ENCODE peak calls at places on chromosome 11, in six cellular contexts. D, F, L, W, P and H are unnamed samples.

GRCh38 chr11:96033569-96033968 is 109.7 kb upstream of the MTMR2 start:
- DNase-seq in D (no peak), W (no peak), F (no peak), L (no peak), P (no peak), H (no peak)

GRCh38 chr11:110989734-110990133 is 255.8 kb upstream of the POU2AF2 start:
- DNase-seq in P (peak), W (no peak), D (peak), L (no peak), F (peak), H (no peak)

GRCh38 chr11:112722876-112723275 is 238.3 kb upstream of the NCAM1 start:
- DNase-seq in L (no peak), F (no peak), P (no peak), W (no peak), D (no peak), H (no peak)

GRCh38 chr11:96054870-96055705 is 131.2 kb upstream of the MTMR2 start:
- DNase-seq in P (peak), L (peak), W (no peak), F (peak), D (no peak), H (no peak)

GRCh38 chr11:40314327-40314726 is 1145.1 kb downstream of the LRRC4C start:
- DNase-seq in D (no peak), L (no peak), P (peak), W (no peak), F (no peak), H (no peak)

GRCh38 chr11:114091791-114092397 is 32.4 kb downstream of the ZBTB16 start:
- DNase-seq in P (no peak), D (no peak), W (no peak), F (no peak), L (peak), H (peak)

GRCh38 chr11:2730323-2731284 is 30.8 kb upstream of the KCNQ1OT1 start:
- DNase-seq in P (no peak), W (no peak), D (no peak), L (no peak), F (no peak), H (no peak)

GRCh38 chr11:86398106-86398505 is 23.4 kb downstream of the CCDC81 start:
- DNase-seq in L (no peak), P (no peak), D (no peak), W (no peak), F (no peak), H (no peak)

GRCh38 chr11:100918551-100919500 is 210.8 kb downstream of the PGR start:
- DNase-seq in P (peak), W (no peak), D (no peak), L (peak), F (peak), H (no peak)

GRCh38 chr11:117316197-117316961 is at the start of gene BACE1:
- DNase-seq in L (peak), F (peak), P (peak), W (peak), D (peak), H (no peak)

GRCh38 chr11:117623831-117624271 is 173.2 kb downstream of the DSCAML1 start:
- DNase-seq in W (no peak), D (no peak), L (no peak), P (no peak), F (no peak), H (no peak)

GRCh38 chr11:40542821-40543220 is 916.6 kb downstream of the LRRC4C start:
- DNase-seq in D (no peak), F (no peak), P (no peak), W (no peak), L (no peak), H (no peak)

GRCh38 chr11:36362902-36363301 is 66.8 kb downstream of the PRR5L start:
- DNase-seq in L (no peak), W (no peak), D (no peak), F (peak), P (peak), H (no peak)

GRCh38 chr11:31437742-31438435 is 68.2 kb downstream of the DNAJC24 start:
- DNase-seq in W (no peak), P (peak), L (no peak), F (peak), D (peak), H (no peak)

GRCh38 chr11:117877120-117877784 is 794 bp upstream of the FXYD6 start:
- DNase-seq in W (no peak), P (no peak), L (no peak), F (no peak), D (no peak), H (no peak)

GRCh38 chr11:69828971-69829344 is 9.7 kb upstream of the FGF3 start:
- DNase-seq in L (no peak), W (no peak), P (no peak), F (no peak), D (no peak), H (no peak)

GRCh38 chr11:71465054-71465453 is 12.1 kb downstream of the NADSYN1 start:
- DNase-seq in W (no peak), D (no peak), F (no peak), L (no peak), P (no peak), H (no peak)

GRCh38 chr11:12767022-12767421 is 92.8 kb downstream of the TEAD1 start:
- DNase-seq in D (no peak), W (no peak), L (no peak), F (no peak), P (no peak), H (no peak)

GRCh38 chr11:15539645-15540044 is 424.9 kb downstream of the INSC start:
- DNase-seq in L (no peak), W (no peak), D (no peak), P (no peak), F (no peak), H (no peak)

GRCh38 chr11:69356703-69357457 is 62.9 kb downstream of the MYEOV start:
- DNase-seq in W (no peak), P (peak), L (no peak), D (no peak), F (peak), H (no peak)

GRCh38 chr11:131099013-131099412 is 182.7 kb upstream of the SNX19 start:
- DNase-seq in L (no peak), F (no peak), D (no peak), W (no peak), P (no peak), H (no peak)

GRCh38 chr11:119912214-119912613 is 183.2 kb upstream of the NECTIN1 start:
- DNase-seq in D (no peak), P (no peak), F (no peak), W (no peak), L (no peak), H (no peak)

GRCh38 chr11:36421546-36422155 is 88.4 kb downstream of the TRAF6 start:
- DNase-seq in P (peak), W (no peak), L (no peak), F (no peak), D (no peak), H (no peak)

GRCh38 chr11:94597896-94598295 is 30.7 kb downstream of the PIWIL4 start:
- DNase-seq in W (no peak), P (peak), F (no peak), D (no peak), L (peak), H (no peak)

GRCh38 chr11:16297332-16297731 is 59.0 kb downstream of the SOX6 start:
- DNase-seq in W (no peak), F (no peak), P (no peak), L (no peak), D (no peak), H (no peak)

GRCh38 chr11:100151944-100152343 is 535.1 kb upstream of the ARHGAP42 start:
- DNase-seq in P (peak), L (no peak), D (no peak), F (no peak), W (no peak), H (no peak)

GRCh38 chr11:27701262-27702105 is 1.2 kb upstream of the BDNF start:
- DNase-seq in W (no peak), P (peak), F (peak), L (peak), D (peak), H (peak)

GRCh38 chr11:117713676-117714075 is 83.3 kb downstream of the DSCAML1 start:
- DNase-seq in F (no peak), D (no peak), P (no peak), W (no peak), L (no peak), H (peak)

GRCh38 chr11:27349919-27350318 is 13.1 kb downstream of the CCDC34 start:
- DNase-seq in D (no peak), F (no peak), P (no peak), L (no peak), W (no peak), H (no peak)

DNA sequence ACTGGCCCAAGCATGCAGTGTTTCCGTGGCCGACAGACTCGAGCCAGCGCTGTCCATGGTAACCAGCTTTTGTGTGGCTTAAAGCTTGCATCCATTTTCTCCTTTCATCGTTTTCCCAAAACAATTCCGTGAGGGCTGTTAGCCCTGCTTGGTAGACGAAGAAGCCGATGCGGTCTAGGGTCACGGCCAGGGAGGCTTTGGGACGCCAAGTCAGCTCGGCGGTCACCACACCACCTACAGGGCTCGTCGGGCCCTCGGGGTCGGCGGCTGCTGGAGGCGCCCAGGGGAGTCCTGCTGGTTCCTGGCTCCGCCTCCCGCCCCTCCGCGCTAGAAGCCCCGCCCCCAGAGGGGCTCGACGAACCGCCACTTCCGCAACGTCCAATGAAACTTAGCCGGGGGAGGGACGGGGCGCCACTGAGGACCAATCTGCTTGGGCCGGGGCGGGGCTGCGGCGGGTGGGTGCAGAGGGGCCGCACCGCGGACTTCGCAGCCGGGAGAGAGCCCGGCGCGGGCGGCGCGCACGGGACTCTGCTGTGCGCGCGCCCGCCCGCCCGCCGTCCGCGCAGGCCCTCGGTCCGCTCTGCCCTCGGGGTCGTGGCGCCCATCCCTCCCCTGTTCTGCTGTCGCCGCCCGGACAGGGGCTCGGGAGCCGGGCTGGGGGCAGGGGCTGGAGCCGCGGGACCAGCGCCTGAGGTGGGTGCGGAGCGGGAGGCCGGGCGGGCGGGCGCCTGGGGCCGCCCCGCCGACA is at the start of gene TIGD3:
- DNase-seq in D (peak), P (peak), F (peak), W (peak), L (peak), H (peak)
- TF ChIP-seq CTCF in D (no peak), P (no peak), F (no peak), W (no peak), L (no peak), H (no peak)

GRCh38 chr11:808427-809286 is 1.1 kb upstream of the RPLP2 start:
- DNase-seq in L (no peak), W (no peak), D (no peak), P (no peak), F (no peak), H (no peak)
- TF ChIP-seq CTCF in L (no peak), W (no peak), D (no peak), P (no peak), F (no peak), H (no peak)

GRCh38 chr11:67506426-67507032 is 1.4 kb upstream of the PITPNM1 start:
- DNase-seq in W (no peak), P (no peak), F (no peak), D (no peak), L (no peak), H (no peak)
- TF ChIP-seq CTCF in W (no peak), P (no peak), F (no peak), D (no peak), L (no peak), H (no peak)

GRCh38 chr11:78633516-78634310 is 59.0 kb upstream of the NARS2 start:
- DNase-seq in D (no peak), P (no peak), F (no peak), L (no peak), W (no peak), H (no peak)

GRCh38 chr11:78630155-78630554 is 55.5 kb upstream of the NARS2 start:
- DNase-seq in W (no peak), F (no peak), D (no peak), P (no peak), L (no peak), H (no peak)

GRCh38 chr11:78635814-78636506 is 61.3 kb upstream of the NARS2 start:
- DNase-seq in P (no peak), L (no peak), W (no peak), F (no peak), D (no peak), H (no peak)

DNA sequence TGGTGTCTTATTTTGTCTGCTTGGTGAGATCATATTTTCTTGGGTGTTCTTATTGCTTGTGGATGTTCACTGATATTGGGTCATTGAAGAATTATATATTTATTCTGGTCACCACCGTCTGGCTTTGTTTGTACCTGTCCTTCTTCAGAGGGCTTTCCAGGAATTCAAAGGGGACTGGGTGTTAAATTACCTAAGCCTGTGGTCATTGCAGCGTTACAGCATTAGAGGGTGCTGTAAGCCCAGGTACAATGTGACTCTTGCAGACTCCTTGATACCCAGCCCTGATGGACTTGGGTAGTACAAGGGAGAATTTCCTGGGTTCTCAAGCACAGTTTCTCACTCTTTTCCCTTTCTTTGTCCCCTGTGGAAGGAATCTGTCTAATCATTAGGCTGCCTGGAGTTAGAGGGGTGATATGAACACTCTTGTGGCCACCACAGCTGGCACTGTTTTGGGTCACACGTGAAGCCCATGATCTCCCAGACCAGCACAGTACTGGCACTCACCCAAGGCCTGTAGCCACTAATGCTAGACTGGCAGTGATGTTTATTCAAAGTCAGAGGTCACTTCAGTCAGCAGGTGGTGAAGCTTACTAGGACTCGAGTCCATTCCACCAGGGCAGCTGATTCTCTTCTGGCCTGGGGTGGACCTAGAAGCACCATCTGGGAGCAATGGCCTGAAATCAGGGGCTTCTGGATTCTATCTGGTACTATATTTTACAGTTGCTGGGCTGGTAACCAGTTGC is 56.1 kb upstream of the NARS2 start:
- DNase-seq in F (peak), W (no peak), P (no peak), D (no peak), L (no peak), H (no peak)
- TF ChIP-seq CTCF in F (no peak), W (no peak), P (no peak), D (no peak), L (peak), H (no peak)

GRCh38 chr11:60915250-60915914 is 1.4 kb downstream of the TMEM109 start:
- DNase-seq in W (peak), L (peak), P (peak), D (no peak), F (peak), H (peak)
- TF ChIP-seq CTCF in W (no peak), L (peak), P (peak), D (peak), F (peak), H (no peak)

DNA sequence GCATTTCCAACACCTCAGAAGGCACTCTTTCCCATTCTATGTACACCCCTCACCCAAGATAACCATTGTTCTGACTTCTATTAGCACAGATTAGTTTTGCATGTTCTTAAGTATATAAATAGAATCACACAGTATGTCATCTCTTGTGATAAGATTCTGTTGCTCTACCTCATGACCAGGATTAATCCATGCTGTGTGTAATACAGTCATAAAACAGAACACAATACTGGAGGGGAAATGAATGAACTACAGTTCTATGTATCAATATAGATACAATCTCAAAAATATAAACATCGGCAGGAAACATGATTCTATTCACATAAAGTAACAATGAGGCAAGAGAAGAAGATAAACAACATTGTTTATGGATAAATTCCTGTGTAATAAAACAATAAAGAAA is 151.5 kb downstream of the ATG16L2 start:
- DNase-seq in D (no peak), F (no peak), W (no peak), L (no peak), P (no peak), H (no peak)
- TF ChIP-seq CTCF in D (no peak), F (no peak), W (no peak), L (no peak), P (no peak), H (no peak)

GRCh38 chr11:129769059-129769458 is 46.6 kb upstream of the TMEM45B start:
- DNase-seq in D (no peak), L (no peak), P (no peak), F (no peak), W (no peak), H (no peak)
- TF ChIP-seq CTCF in D (no peak), L (no peak), P (no peak), F (no peak), W (no peak), H (no peak)